ENCODE peak calls at places on chromosome 2, in four cellular contexts. P is K562, A is IMR-90, E is endothelial cell of umbilical vein. B is an unnamed sample. For H3K9me1, the result is how much of the 10 kb centered on the place peaks cover.

GRCh38 chr2:224569654-224570053 is 15.5 kb downstream of the CUL3 start:
- DNase-seq in P (no peak), A (no peak), E (no peak), B (no peak)

GRCh38 chr2:634670-635395 is 42.4 kb downstream of the TMEM18 start:
- DNase-seq in P (no peak), A (no peak), E (no peak), B (no peak)

GRCh38 chr2:218168635-218169462 is 2.1 kb upstream of the CXCR1 start:
- DNase-seq in P (peak), A (peak), E (peak), B (no peak)

GRCh38 chr2:62163834-62164233 is 32.1 kb upstream of the B3GNT2 start:
- DNase-seq in P (no peak), A (no peak), E (no peak), B (no peak)

GRCh38 chr2:65057391-65058052 is 1.3 kb downstream of the CEP68 start:
- DNase-seq in P (no peak), A (peak), E (peak), B (no peak)

GRCh38 chr2:31071741-31072140 is 66.5 kb downstream of the GALNT14 start:
- DNase-seq in P (no peak), A (no peak), E (no peak), B (no peak)

GRCh38 chr2:226256709-226257401 is 542.8 kb downstream of the IRS1 start:
- DNase-seq in P (no peak), A (peak), E (no peak), B (no peak)

GRCh38 chr2:880201-880970 is 70.3 kb upstream of the SNTG2 start:
- DNase-seq in P (no peak), A (no peak), E (no peak), B (no peak)

GRCh38 chr2:105598404-105598803 is 146.3 kb upstream of the NCK2 start:
- DNase-seq in P (no peak), A (no peak), E (no peak), B (no peak)

GRCh38 chr2:42975358-42975717 is 183.0 kb upstream of the HAAO start:
- DNase-seq in P (no peak), A (no peak), E (no peak), B (no peak)

GRCh38 chr2:38712413-38712812 is 38.7 kb downstream of the SRSF7 start:
- DNase-seq in P (no peak), A (no peak), E (no peak), B (no peak)

GRCh38 chr2:45894211-45894610 is 242.7 kb downstream of the PRKCE start:
- DNase-seq in P (no peak), A (no peak), E (no peak), B (no peak)

GRCh38 chr2:37506407-37507068 is 162.1 kb downstream of the QPCT start:
- DNase-seq in P (no peak), A (peak), E (no peak), B (no peak)

GRCh38 chr2:102166189-102166845 is 20.5 kb upstream of the IL1RL2 start:
- DNase-seq in P (no peak), A (peak), E (peak), B (no peak)

GRCh38 chr2:160561551-160562280 is 68.1 kb upstream of the RBMS1 start:
- DNase-seq in P (no peak), A (peak), E (no peak), B (peak)

GRCh38 chr2:152594792-152595191 is 122.5 kb downstream of the PRPF40A start:
- DNase-seq in P (no peak), A (peak), E (no peak), B (no peak)

GRCh38 chr2:195848119-195848899 is 191.3 kb downstream of the SLC39A10 start:
- DNase-seq in P (no peak), A (no peak), E (no peak), B (no peak)

GRCh38 chr2:112627060-112628040 is 18.4 kb upstream of the SLC20A1 start:
- DNase-seq in P (no peak), A (peak), E (peak), B (no peak)

GRCh38 chr2:86704482-86704971 is 15.6 kb upstream of the RMND5A start:
- DNase-seq in P (no peak), A (peak), E (peak), B (peak)

GRCh38 chr2:150019063-150019462 is 431.5 kb upstream of the MMADHC start:
- DNase-seq in P (no peak), A (no peak), E (no peak), B (no peak)

GRCh38 chr2:23384551-23385349 is at the start of gene KLHL29:
- DNase-seq in P (peak), A (peak), E (peak), B (no peak)

GRCh38 chr2:145792745-145793144 is 1272.8 kb upstream of the ZEB2 start:
- DNase-seq in P (no peak), A (no peak), E (no peak), B (no peak)

GRCh38 chr2:199431748-199432213 is 26.0 kb downstream of the SATB2 start:
- DNase-seq in P (no peak), A (peak), E (peak), B (no peak)

GRCh38 chr2:60366178-60366577 is 187.3 kb downstream of the BCL11A start:
- DNase-seq in P (no peak), A (no peak), E (no peak), B (no peak)

GRCh38 chr2:237195396-237196119 is 109.9 kb downstream of the COPS8 start:
- DNase-seq in P (no peak), A (no peak), E (no peak), B (no peak)

GRCh38 chr2:22282215-22282614 is 1102.8 kb upstream of the KLHL29 start:
- DNase-seq in P (no peak), A (peak), E (no peak), B (no peak)

GRCh38 chr2:67455219-67456142 is 58.3 kb downstream of the ETAA1 start:
- DNase-seq in P (no peak), A (no peak), E (no peak), B (no peak)

GRCh38 chr2:99442837-99443236 is 47.0 kb downstream of the REV1 start:
- DNase-seq in P (no peak), A (peak), E (peak), B (no peak)

GRCh38 chr2:27860111-27860510 is 30.1 kb downstream of the RBKS start:
- DNase-seq in P (no peak), A (peak), E (peak), B (peak)

GRCh38 chr2:158391876-158392275 is 64.7 kb downstream of the CCDC148 start:
- DNase-seq in P (no peak), A (peak), E (peak), B (no peak)

GRCh38 chr2:105671156-105671555 is 73.6 kb upstream of the NCK2 start:
- DNase-seq in P (no peak), A (peak), E (no peak), B (no peak)

GRCh38 chr2:134457353-134457752 is 203.5 kb downstream of the MGAT5 start:
- DNase-seq in P (no peak), A (no peak), E (no peak), B (no peak)
- H3K9me1 ChIP-seq in P (under half), A (under half), E (under half), B (under half)

GRCh38 chr2:169360984-169361705 is 1.2 kb downstream of the LRP2 start:
- DNase-seq in P (no peak), A (no peak), E (no peak), B (no peak)
- H3K4me2 ChIP-seq in P (no peak), A (peak), E (peak), B (peak)

GRCh38 chr2:166074430-166074829 is 53.4 kb downstream of the SCN1A start:
- DNase-seq in P (no peak), A (no peak), E (no peak), B (no peak)

GRCh38 chr2:166070231-166070630 is 57.6 kb downstream of the SCN1A start:
- DNase-seq in P (no peak), A (no peak), E (no peak), B (no peak)

GRCh38 chr2:166074011-166074410 is 53.8 kb downstream of the SCN1A start:
- DNase-seq in P (no peak), A (no peak), E (no peak), B (no peak)

GRCh38 chr2:166067204-166067603 is 60.6 kb downstream of the SCN1A start:
- DNase-seq in P (no peak), A (no peak), E (peak), B (no peak)

DNA sequence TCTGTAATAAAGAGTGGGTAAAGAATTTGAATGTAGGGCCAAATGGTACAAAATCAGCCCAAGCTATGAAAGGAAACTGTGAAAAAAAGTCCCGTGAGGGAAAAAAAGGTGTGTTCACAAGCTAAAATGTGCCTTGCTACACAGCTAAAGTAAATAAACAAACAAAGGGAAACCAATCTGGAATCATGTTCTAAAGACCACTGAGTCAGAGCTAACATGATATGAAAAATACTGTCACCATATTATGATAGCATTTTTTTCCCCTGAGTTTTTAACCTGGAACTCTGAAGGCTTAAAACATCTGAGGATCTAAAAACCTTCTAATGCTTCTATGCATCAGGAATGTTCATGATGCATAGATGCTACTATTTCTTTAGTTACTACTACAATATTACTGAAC is 58.8 kb downstream of the SCN1A start:
- DNase-seq in P (no peak), A (peak), E (no peak), B (no peak)
- H3K9ac ChIP-seq in P (no peak), A (no peak), E (no peak), B (no peak)

DNA sequence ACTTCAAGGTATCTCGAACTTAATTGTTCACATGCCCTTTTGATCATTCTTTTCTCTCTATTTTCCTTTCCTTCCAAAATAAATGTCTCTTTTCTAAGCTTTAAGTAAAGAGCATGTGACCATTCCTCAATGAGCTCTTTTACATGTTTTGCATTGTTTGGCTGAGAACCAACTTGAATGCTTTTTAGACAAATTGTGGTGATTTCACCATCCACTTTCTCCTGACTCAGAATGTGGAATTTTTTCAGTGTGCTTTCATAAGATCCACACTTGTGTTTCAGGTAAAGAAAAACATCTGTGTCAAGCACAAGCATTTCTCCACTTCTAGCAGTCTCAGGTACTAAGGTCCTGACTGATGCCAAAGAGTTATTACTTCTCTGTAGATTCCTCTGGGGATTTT is 10.7 kb downstream of the RBM43 start:
- DNase-seq in P (no peak), A (peak), E (no peak), B (no peak)
- H3K9me1 ChIP-seq in P (under half), A (under half), E (under half), B (under half)

GRCh38 chr2:58033530-58033929 is 13.1 kb upstream of the VRK2 start:
- DNase-seq in P (no peak), A (no peak), E (no peak), B (no peak)

GRCh38 chr2:58032016-58032750 is 14.4 kb upstream of the VRK2 start:
- DNase-seq in P (no peak), A (peak), E (no peak), B (no peak)

GRCh38 chr2:58030789-58031188 is 15.8 kb upstream of the VRK2 start:
- DNase-seq in P (no peak), A (peak), E (no peak), B (no peak)

GRCh38 chr2:58035352-58035751 is 11.3 kb upstream of the VRK2 start:
- DNase-seq in P (no peak), A (no peak), E (no peak), B (no peak)

GRCh38 chr2:58032751-58033055 is 13.9 kb upstream of the VRK2 start:
- DNase-seq in P (no peak), A (peak), E (no peak), B (no peak)
- H3K4me2 ChIP-seq in P (no peak), A (no peak), E (no peak), B (no peak)

GRCh38 chr2:33848486-33848885 is 249.4 kb upstream of the FAM98A start:
- DNase-seq in P (no peak), A (peak), E (no peak), B (no peak)
- H3K9ac ChIP-seq in P (no peak), A (no peak), E (no peak), B (no peak)

GRCh38 chr2:73987948-73988700 is 3.4 kb downstream of the TET3 start:
- DNase-seq in P (no peak), A (no peak), E (no peak), B (no peak)

GRCh38 chr2:73992036-73992435 is 7.3 kb downstream of the TET3 start:
- DNase-seq in P (no peak), A (no peak), E (no peak), B (no peak)

GRCh38 chr2:73989972-73990371 is 5.3 kb downstream of the TET3 start:
- DNase-seq in P (no peak), A (no peak), E (no peak), B (no peak)

GRCh38 chr2:73993376-73993775 is 8.7 kb downstream of the TET3 start:
- DNase-seq in P (no peak), A (no peak), E (no peak), B (no peak)

DNA sequence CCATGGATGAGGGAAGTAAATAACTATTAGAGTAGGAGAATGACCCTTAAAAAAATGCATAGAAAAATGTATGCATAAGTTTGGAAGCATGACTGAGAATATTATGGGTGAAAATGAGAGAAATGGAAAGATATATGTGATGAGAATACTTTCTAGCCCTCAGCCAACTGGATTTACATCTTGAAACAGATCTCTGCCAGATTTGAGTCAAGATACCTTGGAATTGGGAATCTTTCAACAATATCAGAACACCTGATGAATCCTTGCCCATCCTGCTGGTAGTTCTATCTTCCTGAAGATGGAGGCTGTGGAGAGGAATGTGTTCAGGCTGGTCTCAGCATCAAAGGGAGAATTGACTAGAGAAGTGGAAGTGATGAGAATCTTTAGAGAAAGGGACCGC is 5.8 kb downstream of the TET3 start:
- DNase-seq in P (no peak), A (no peak), E (no peak), B (no peak)
- H3K9me1 ChIP-seq in P (under half), A (under half), E (under half), B (under half)

DNA sequence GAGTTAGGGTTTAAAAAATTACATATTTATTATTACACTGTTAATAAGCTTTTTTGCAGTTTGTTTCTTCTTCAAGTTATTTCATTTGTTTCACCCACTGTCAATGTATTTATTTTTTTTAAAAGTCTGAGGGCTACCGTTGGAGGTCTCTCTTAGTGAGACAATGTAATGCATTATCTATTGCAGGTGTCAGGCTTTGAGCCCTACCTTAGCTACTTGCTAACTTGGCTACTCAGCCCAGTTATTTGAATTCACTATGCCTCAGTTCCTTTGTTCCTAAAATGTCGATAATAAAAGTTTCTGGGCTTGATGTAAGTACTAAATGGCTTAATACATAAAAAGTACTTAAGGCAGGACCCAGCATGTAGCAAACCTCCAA is 458 bp upstream of the TFPI start:
- DNase-seq in P (no peak), A (no peak), E (no peak), B (no peak)
- H3K4me2 ChIP-seq in P (peak), A (peak), E (peak), B (peak)

B was measured in keratinocyte.